ENCODE peak calls at places on chromosomes 12 and 14, in six cellular contexts. O is GM12878, X is GM12892, U is H1, V is K562, I is HepG2. C is an unnamed sample.

GRCh38 chr14:104687601-104688504 is 1.6 kb upstream of the INF2 start:
- DNase-seq in O (no peak), X (no peak), U (no peak), V (no peak), I (peak), C (no peak)

GRCh38 chr12:20486233-20486632 is 117.9 kb downstream of the PDE3A start:
- DNase-seq in O (no peak), X (no peak), U (no peak), V (no peak), I (no peak), C (no peak)

GRCh38 chr14:98189077-98189476 is 1082.9 kb downstream of the BCL11B start:
- DNase-seq in O (no peak), X (no peak), U (no peak), V (no peak), I (no peak), C (no peak)

GRCh38 chr12:5715076-5715475 is 230.0 kb downstream of the ANO2 start:
- DNase-seq in O (no peak), X (no peak), U (no peak), V (no peak), I (peak), C (no peak)

GRCh38 chr14:55131782-55132181 is 2.7 kb downstream of the LGALS3 start:
- DNase-seq in O (no peak), X (no peak), U (no peak), V (no peak), I (no peak), C (no peak)

GRCh38 chr12:117041798-117042170 is 57.4 kb downstream of the TESC start:
- DNase-seq in O (no peak), X (no peak), U (no peak), V (no peak), I (no peak), C (no peak)

GRCh38 chr12:15706010-15706676 is 83.0 kb downstream of the EPS8 start:
- DNase-seq in O (no peak), X (no peak), U (no peak), V (peak), I (no peak), C (no peak)

GRCh38 chr14:32457213-32457920 is 128.3 kb downstream of the AKAP6 start:
- DNase-seq in O (no peak), X (no peak), U (no peak), V (no peak), I (no peak), C (no peak)

GRCh38 chr12:25194211-25194610 is 749 bp downstream of the DNAI7 start:
- DNase-seq in O (no peak), X (no peak), U (no peak), V (no peak), I (no peak), C (no peak)

GRCh38 chr12:12540261-12541013 is 22.2 kb downstream of the DUSP16 start:
- DNase-seq in O (no peak), X (no peak), U (no peak), V (no peak), I (no peak), C (no peak)

GRCh38 chr12:101759396-101760047 is 20.3 kb upstream of the SYCP3 start:
- DNase-seq in O (no peak), X (no peak), U (no peak), V (peak), I (peak), C (no peak)

GRCh38 chr14:60657609-60657983 is 8.3 kb upstream of the SIX1 start:
- DNase-seq in O (no peak), X (no peak), U (no peak), V (no peak), I (no peak), C (no peak)

GRCh38 chr14:64364907-64365306 is 23.2 kb upstream of the MTHFD1 start:
- DNase-seq in O (no peak), X (no peak), U (no peak), V (peak), I (no peak), C (no peak)

GRCh38 chr12:131137836-131138637 is 184.3 kb downstream of the ADGRD1 start:
- DNase-seq in O (no peak), X (no peak), U (no peak), V (peak), I (no peak), C (no peak)

GRCh38 chr14:55454264-55455151 is 14.1 kb upstream of the TBPL2 start:
- DNase-seq in O (no peak), X (no peak), U (no peak), V (peak), I (peak), C (no peak)

GRCh38 chr12:105547786-105548185 is 217.3 kb downstream of the C12orf75 start:
- DNase-seq in O (no peak), X (no peak), U (no peak), V (no peak), I (no peak), C (no peak)

GRCh38 chr14:31229638-31230229 is 22.1 kb upstream of the HECTD1 start:
- DNase-seq in O (no peak), X (no peak), U (no peak), V (peak), I (peak), C (no peak)

GRCh38 chr14:106509795-106510194 is 983.4 kb downstream of the TMEM121 start:
- DNase-seq in O (no peak), X (no peak), U (no peak), V (no peak), I (no peak), C (no peak)

GRCh38 chr14:23446291-23446851 is 10.9 kb upstream of the MYH7 start:
- DNase-seq in O (no peak), X (no peak), U (no peak), V (no peak), I (no peak), C (no peak)

GRCh38 chr14:72104011-72104613 is 171.9 kb downstream of the RGS6 start:
- DNase-seq in O (no peak), X (peak), U (peak), V (peak), I (no peak), C (peak)

GRCh38 chr12:116370886-116371580 is 93.5 kb upstream of the MED13L start:
- DNase-seq in O (no peak), X (no peak), U (no peak), V (no peak), I (no peak), C (no peak)

DNA sequence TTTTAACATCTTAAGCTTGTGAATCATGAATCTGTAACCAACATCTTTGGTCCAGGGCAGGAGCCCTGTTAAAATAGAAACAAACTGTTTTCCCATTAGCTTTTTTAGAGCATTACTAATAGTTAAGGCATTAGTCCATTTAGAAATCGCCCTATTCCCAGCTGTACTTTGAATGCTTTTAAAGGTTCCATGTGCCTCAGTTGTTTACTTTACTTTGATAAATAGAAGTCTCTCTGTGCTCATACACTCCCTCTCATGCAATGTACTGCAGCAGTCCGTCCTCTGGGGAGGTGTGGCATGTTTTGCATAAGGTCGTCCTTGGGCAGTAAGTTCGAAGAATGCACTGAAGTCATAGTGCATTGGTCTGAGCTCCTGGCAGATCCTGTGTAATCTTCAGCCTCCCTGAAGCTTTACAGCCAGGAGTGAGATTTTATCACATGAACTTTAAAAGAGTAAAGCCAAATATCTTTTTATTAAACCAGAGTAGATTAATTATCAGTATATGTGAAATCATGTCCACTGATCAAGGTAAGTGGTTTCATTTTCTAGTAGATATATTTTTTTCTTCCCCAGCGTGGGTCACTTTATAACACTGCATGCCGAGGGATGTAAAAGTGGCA is 134.7 kb downstream of the FGD4 start:
- DNase-seq in O (no peak), X (no peak), U (no peak), V (peak), I (peak), C (no peak)
- TF ChIP-seq POLR2A in O (no peak), X (no peak), U (no peak), V (no peak), I (peak), C (no peak)

GRCh38 chr14:59177229-59177628 is 11.2 kb upstream of the DAAM1 start:
- DNase-seq in O (no peak), X (no peak), U (no peak), V (no peak), I (no peak), C (no peak)
- TF ChIP-seq TAF1 in O (no peak), X (no peak), U (no peak), V (no peak), I (no peak), C (no peak)

GRCh38 chr14:93184391-93185332 is at the start of the genes LYSET and MOAP1:
- DNase-seq in O (no peak), X (peak), U (peak), V (peak), I (peak), C (peak)
- TF ChIP-seq POLR2A in O (peak), X (peak), U (peak), V (peak), I (peak), C (peak)

DNA sequence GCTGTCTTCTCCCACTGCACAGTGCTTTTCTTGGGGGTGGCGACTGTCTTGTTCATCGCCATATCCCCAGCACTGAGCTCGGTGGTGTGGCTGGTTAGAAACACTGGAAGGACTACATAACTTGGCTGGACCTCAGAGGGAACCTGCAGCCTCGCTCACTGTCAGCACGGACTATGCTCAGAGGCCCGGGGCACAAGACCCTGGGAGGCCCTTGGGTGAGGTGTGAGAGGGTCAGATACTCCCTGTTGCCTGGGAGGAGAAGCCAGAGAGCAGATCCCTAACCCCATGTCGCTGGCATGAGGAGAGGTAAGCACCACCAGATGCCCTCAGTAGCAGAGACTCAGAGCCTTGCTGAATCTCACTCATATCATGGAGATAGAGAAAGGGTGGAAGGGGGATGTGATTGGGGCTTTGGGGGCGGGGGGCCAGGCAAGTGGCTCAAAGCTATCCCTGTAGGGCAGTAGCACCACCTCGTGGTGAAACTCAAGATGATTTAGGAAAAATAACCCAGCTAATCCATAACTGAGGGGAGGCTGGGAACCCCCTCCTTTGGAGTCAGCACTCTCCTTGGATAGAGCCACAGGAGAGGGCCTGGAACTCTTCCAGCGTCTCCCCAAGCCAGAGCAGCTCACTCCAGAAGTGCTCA is 18.7 kb upstream of the HDAC7 start:
- DNase-seq in O (no peak), X (no peak), U (no peak), V (peak), I (peak), C (no peak)
- TF ChIP-seq TAF1 in O (no peak), X (no peak), U (no peak), V (no peak), I (no peak), C (no peak)

DNA sequence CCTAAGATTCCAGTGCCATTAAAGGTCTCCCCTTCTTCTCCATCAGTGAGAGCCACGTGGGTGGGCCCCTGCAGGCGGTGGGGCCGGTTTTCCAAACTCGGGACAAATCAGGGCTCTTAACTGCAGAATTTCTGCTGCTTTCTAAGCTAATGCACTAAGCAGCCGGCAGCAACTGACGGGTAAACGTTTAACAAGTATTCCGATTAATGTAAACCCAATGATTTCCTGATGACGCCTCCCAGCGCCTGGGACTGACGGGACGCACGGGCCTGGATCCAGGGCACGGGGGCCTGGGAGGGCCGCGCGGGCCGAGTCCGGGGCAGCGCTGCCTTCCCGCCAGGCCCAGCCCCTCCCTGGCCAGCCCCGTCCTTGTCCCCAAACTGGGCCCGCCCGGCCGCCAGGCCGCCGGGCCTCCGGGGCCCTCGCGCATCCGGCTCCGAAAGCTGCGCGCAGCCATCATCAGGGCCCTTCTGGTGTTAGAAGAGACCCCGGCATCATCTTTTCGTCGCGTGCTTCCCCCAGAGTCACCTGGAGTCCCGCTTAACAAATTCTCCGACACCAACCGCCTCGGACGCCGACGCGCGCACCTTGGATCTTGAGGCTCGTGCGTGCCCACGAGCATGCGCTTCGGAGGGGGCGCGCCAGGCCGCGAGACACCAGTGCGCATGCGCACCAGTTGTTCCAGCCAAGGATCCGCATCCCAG is at the start of gene MLH3:
- DNase-seq in O (no peak), X (peak), U (peak), V (peak), I (peak), C (peak)
- TF ChIP-seq POLR2A in O (peak), X (peak), U (peak), V (peak), I (peak), C (peak)

DNA sequence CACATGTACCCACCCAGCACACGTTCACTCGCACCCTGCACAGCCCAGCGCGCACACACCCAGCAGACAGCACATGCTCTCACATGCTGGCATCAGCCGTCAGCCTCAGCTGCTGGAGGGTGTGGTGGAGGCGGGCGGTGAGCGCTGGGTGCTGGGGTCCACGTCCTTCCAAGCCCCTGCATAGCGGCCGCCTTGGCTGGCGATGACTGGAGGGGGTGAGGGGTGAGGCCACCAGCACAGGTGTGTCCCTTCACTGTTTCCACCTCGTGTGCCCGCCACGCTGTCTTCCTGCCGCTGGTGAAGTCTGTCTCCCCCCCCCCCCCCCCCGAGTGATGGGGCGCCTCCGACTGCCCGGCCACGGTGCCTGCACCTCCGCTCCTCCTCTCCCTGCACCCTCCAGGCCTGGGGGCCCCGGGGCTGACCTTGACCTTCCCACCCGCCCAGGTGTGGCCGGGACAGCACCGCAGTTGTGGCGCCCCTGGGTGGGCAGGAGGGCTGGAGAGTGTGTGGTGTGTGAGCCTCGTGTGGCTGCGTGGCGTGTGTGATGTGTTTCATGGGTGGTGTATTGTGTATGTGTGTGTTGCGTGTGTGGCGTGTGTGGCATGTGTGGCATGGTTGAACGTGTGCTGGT is 37.4 kb downstream of the NOC4L start:
- DNase-seq in O (no peak), X (no peak), U (no peak), V (no peak), I (no peak), C (no peak)
- TF ChIP-seq TAF1 in O (no peak), X (no peak), U (no peak), V (no peak), I (no peak), C (no peak)

GRCh38 chr14:56868660-56869059 is 58.4 kb upstream of the OTX2 start:
- DNase-seq in O (no peak), X (no peak), U (no peak), V (no peak), I (no peak), C (no peak)

GRCh38 chr14:56875104-56875675 is 64.9 kb upstream of the OTX2 start:
- DNase-seq in O (no peak), X (no peak), U (no peak), V (no peak), I (no peak), C (no peak)

GRCh38 chr14:56874375-56874774 is 64.1 kb upstream of the OTX2 start:
- DNase-seq in O (no peak), X (no peak), U (no peak), V (peak), I (peak), C (no peak)

GRCh38 chr14:56870336-56870735 is 60.1 kb upstream of the OTX2 start:
- DNase-seq in O (no peak), X (no peak), U (no peak), V (no peak), I (no peak), C (no peak)
- TF ChIP-seq POLR2A in O (no peak), X (no peak), U (no peak), V (no peak), I (no peak), C (no peak)

DNA sequence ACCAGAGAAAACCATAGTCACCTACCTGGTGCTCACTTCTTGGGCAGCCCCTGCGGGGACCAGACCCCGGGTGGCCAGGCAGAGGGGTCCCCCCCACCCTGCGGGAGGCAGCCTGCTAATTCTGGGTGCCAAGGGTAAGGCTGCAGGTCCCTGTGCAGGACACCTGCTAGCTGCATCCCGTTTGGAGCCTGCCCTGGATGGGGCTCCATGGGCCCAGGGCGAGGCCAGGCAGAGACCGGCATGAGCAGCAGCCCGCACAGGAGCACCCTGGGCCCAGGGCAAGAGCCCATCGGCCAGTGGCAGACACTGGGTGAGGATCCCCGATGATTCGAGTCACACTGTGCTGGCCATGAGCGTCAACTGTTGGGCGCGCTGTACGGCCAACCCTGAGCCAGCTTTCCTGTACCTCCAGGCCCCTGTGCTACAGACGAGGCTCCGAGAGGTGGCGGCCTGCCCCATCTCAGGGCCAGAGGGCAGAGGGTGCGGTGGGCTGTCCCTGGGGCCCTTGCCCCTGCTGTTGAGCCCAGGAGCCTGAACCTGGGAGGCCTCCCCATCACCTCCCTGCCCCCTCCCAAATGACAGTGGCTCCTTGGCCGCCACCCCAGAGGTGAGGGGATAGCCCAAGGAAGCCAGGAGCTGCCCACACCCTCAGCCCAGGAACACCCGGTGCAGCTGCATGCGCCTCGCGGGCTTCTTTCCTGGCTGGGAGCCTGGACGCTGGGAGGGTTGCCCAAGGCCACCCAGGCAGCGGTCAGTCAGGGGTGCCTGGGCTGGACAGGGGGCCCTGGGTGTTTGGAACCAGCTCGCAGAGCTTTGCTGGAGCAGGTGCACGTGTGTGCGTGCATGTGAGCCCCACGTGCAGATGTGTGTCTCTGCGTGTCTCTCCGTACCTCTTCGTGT is 47.7 kb downstream of the CYP46A1 start:
- DNase-seq in O (no peak), X (no peak), U (no peak), V (no peak), I (no peak), C (no peak)
- TF ChIP-seq TAF1 in O (no peak), X (no peak), U (no peak), V (no peak), I (no peak), C (no peak)

GRCh38 chr12:57752668-57753000 is 524 bp upstream of the CDK4 start:
- DNase-seq in O (no peak), X (no peak), U (no peak), V (no peak), I (no peak), C (no peak)
- TF ChIP-seq POLR2A in O (no peak), X (no peak), U (no peak), V (no peak), I (no peak), C (no peak)

GRCh38 chr12:92619730-92620684 is 82.8 kb upstream of the PLEKHG7 start:
- DNase-seq in O (no peak), X (no peak), U (no peak), V (no peak), I (no peak), C (no peak)
- TF ChIP-seq TAF1 in O (no peak), X (no peak), U (no peak), V (no peak), I (no peak), C (no peak)

C was measured in GM12891.